ENCODE peak calls at places on chromosomes 2 and 18, in six cellular contexts. X, B, P, G, N and Z are unnamed samples.

GRCh38 chr2:162390801-162391200 is 46.9 kb downstream of the GCA start:
- DNase-seq in X (no peak), B (no peak), P (no peak), G (no peak), N (no peak), Z (no peak)

GRCh38 chr2:25491966-25492532 is 150.3 kb upstream of the DNMT3A start:
- DNase-seq in X (peak; percentile 82), B (no peak), P (no peak), G (peak; percentile 57), N (no peak), Z (no peak)

GRCh38 chr2:45857848-45858520 is 206.5 kb downstream of the PRKCE start:
- DNase-seq in X (no peak), B (no peak), P (no peak), G (no peak), N (no peak), Z (no peak)

GRCh38 chr2:28270456-28271146 is 122.1 kb upstream of the FOSL2 start:
- DNase-seq in X (no peak), B (no peak), P (no peak), G (no peak), N (no peak), Z (no peak)

GRCh38 chr18:58314284-58314683 is 270.3 kb downstream of the NEDD4L start:
- DNase-seq in X (peak; percentile 86), B (peak; percentile 95), P (peak; percentile 58), G (peak; percentile 97), N (no peak), Z (no peak)

GRCh38 chr2:43459455-43459854 is 136.4 kb downstream of the THADA start:
- DNase-seq in X (peak; percentile 88), B (no peak), P (no peak), G (peak; percentile 74), N (no peak), Z (no peak)

GRCh38 chr2:53051157-53051556 is 716.4 kb upstream of the CHAC2 start:
- DNase-seq in X (peak; percentile 37), B (no peak), P (no peak), G (no peak), N (no peak), Z (no peak)

GRCh38 chr2:241507430-241508239 is 749 bp downstream of the STK25 start:
- DNase-seq in X (peak; percentile 45), B (peak; percentile 59), P (peak; percentile 76), G (peak; percentile 79), N (peak; percentile 18), Z (no peak)

GRCh38 chr18:50298443-50299284 is 11.2 kb upstream of the CXXC1 start:
- DNase-seq in X (no peak), B (no peak), P (no peak), G (no peak), N (no peak), Z (no peak)

GRCh38 chr18:43634994-43635393 is 357.7 kb upstream of the SYT4 start:
- DNase-seq in X (no peak), B (no peak), P (no peak), G (no peak), N (no peak), Z (no peak)

GRCh38 chr2:40251146-40251545 is 200.7 kb downstream of the SLC8A1 start:
- DNase-seq in X (peak; percentile 11), B (no peak), P (no peak), G (no peak), N (no peak), Z (no peak)

GRCh38 chr2:150271952-150272351 is 215.5 kb downstream of the RND3 start:
- DNase-seq in X (peak; percentile 93), B (no peak), P (no peak), G (peak; percentile 85), N (no peak), Z (no peak)

GRCh38 chr2:237904806-237905599 is 45.6 kb downstream of the RAMP1 start:
- DNase-seq in X (no peak), B (peak; percentile 51), P (peak; percentile 68), G (peak; percentile 88), N (no peak), Z (no peak)

GRCh38 chr2:219468410-219469185 is 30.1 kb upstream of the GMPPA start:
- DNase-seq in X (no peak), B (no peak), P (no peak), G (no peak), N (no peak), Z (no peak)

GRCh38 chr2:226118471-226119429 is 680.9 kb downstream of the IRS1 start:
- DNase-seq in X (peak; percentile 92), B (peak; percentile 22), P (no peak), G (peak; percentile 94), N (no peak), Z (no peak)

GRCh38 chr2:30026091-30027055 is 105.0 kb upstream of the ALK start:
- DNase-seq in X (peak; percentile 96), B (peak; percentile 55), P (no peak), G (peak; percentile 97), N (no peak), Z (no peak)

GRCh38 chr18:54531402-54532065 is 59.5 kb upstream of the DYNAP start:
- DNase-seq in X (no peak), B (no peak), P (no peak), G (no peak), N (no peak), Z (no peak)

GRCh38 chr2:58594175-58594574 is 353.1 kb upstream of the FANCL start:
- DNase-seq in X (peak; percentile 40), B (no peak), P (no peak), G (peak; percentile 15), N (no peak), Z (no peak)

GRCh38 chr2:188328419-188328818 is 36.7 kb downstream of the GULP1 start:
- DNase-seq in X (no peak), B (no peak), P (no peak), G (no peak), N (no peak), Z (no peak)

GRCh38 chr2:20350105-20350712 is 435 bp downstream of the PUM2 start:
- DNase-seq in X (peak; percentile 32), B (no peak), P (peak; percentile 65), G (no peak), N (no peak), Z (peak; percentile 34)

GRCh38 chr18:8051388-8051787 is 484.3 kb downstream of the PTPRM start:
- DNase-seq in X (no peak), B (no peak), P (no peak), G (no peak), N (no peak), Z (no peak)

GRCh38 chr2:217714268-217714643 is 288.5 kb downstream of the TNS1 start:
- DNase-seq in X (peak; percentile 36), B (peak; percentile 81), P (peak; percentile 64), G (peak; percentile 77), N (no peak), Z (no peak)
- H3K27ac ChIP-seq in X (no peak overlapping the region), B (peak overlapping the region; percentile 55), P (no peak overlapping the region), G (peak overlapping the region; percentile 37), N (no peak overlapping the region), Z (no peak overlapping the region)

DNA sequence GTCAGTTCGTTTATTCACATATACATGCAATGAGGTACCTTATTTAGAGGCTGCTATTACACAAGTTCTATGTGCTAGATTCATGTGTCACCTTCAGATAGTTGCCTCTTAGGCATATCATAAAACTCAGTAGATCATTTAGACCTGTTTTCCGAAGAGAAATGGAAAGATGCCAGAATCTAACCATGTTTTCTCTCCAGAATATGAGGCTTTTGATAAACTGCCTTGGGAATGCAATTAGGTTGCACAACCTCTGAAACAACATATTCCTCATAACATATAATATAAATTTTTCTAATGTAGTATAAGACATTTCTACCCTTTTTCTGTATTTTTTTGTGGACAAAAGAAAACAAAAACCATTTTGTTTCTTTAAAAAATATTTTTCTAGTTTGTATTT is 108.1 kb downstream of the PRPF40A start:
- DNase-seq in X (no peak), B (no peak), P (no peak), G (no peak), N (no peak), Z (no peak)
- H3K4me1 ChIP-seq in X (peaks cover 3% of the 10 kb centered on the region), B (no peaks in the 10 kb centered on the region), P (no peaks in the 10 kb centered on the region), G (peaks cover 34% of the 10 kb centered on the region), N (no peaks in the 10 kb centered on the region), Z (no peaks in the 10 kb centered on the region)

GRCh38 chr2:184444623-184445223 is 153.6 kb upstream of the ZNF804A start:
- DNase-seq in X (no peak), B (no peak), P (no peak), G (no peak), N (no peak), Z (no peak)

GRCh38 chr2:184455616-184456015 is 142.7 kb upstream of the ZNF804A start:
- DNase-seq in X (peak; percentile 6), B (no peak), P (no peak), G (no peak), N (no peak), Z (no peak)

GRCh38 chr2:184444217-184444616 is 154.1 kb upstream of the ZNF804A start:
- DNase-seq in X (peak; percentile 12), B (no peak), P (no peak), G (no peak), N (no peak), Z (no peak)

GRCh38 chr2:184452907-184453306 is 145.4 kb upstream of the ZNF804A start:
- DNase-seq in X (no peak), B (no peak), P (no peak), G (no peak), N (no peak), Z (no peak)

DNA sequence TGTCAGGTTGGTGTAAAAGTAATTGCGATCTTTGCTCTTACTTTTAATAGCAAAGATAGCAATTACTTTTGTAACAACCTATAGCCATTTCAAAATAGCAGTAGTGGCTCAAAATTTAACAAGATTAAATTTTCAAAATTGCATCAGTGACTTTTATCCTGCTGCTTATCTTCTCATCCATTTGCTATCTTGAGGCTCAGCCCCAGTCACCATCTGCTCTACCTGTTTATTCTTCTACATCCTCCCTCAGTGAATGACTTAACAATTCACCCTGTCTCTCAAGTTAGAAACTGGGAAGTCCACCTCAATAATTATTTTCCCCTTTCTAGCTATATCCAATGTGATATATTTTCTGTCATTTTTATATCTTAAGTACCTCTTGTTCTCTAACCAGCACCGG is 148.6 kb upstream of the ZNF804A start:
- DNase-seq in X (no peak), B (no peak), P (no peak), G (no peak), N (no peak), Z (no peak)
- H3K9me3 ChIP-seq in X (no peaks in the 10 kb centered on the region), B (no peaks in the 10 kb centered on the region), P (no peaks in the 10 kb centered on the region), G (no peaks in the 10 kb centered on the region), N (no peaks in the 10 kb centered on the region), Z (no peaks in the 10 kb centered on the region)

GRCh38 chr2:210167227-210167626 is 4.0 kb downstream of the KANSL1L start:
- DNase-seq in X (no peak), B (no peak), P (no peak), G (peak; percentile 32), N (no peak), Z (no peak)
- H3K27ac ChIP-seq in X (no peak overlapping the region), B (peak overlapping the region; percentile 53), P (peak overlapping the region; percentile 53), G (no peak overlapping the region), N (no peak overlapping the region), Z (no peak overlapping the region)

DNA sequence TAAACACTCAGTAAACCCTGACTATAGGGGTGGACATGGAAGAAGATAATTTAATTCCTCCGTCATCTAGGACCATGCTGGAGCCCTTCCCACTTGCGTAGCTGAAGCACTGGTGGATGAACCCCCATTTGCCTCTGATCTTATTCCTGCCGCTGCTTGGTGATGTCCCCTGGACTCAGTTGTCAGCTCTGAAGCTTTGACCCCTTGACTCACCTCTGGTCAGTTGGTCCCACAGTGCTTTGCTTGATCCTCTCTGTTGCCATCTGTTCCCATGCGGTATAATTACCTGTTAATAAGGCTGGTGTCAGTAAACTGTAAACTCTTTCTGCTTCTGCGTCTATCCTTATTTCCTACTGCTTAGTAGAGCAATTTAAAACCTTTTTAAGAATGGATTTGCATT is 126.9 kb downstream of the SPTBN1 start:
- DNase-seq in X (no peak), B (no peak), P (no peak), G (no peak), N (no peak), Z (no peak)
- H3K4me1 ChIP-seq in X (peaks cover 56% of the 10 kb centered on the region), B (peaks cover 39% of the 10 kb centered on the region), P (peaks cover 86% of the 10 kb centered on the region), G (peaks cover 14% of the 10 kb centered on the region), N (peaks cover 100% of the 10 kb centered on the region), Z (peaks cover 89% of the 10 kb centered on the region)

GRCh38 chr18:52131845-52132244 is 208.2 kb upstream of the DCC start:
- DNase-seq in X (no peak), B (no peak), P (no peak), G (no peak), N (no peak), Z (no peak)
- H3K9me3 ChIP-seq in X (peaks cover 5% of the 10 kb centered on the region), B (no peaks in the 10 kb centered on the region), P (no peaks in the 10 kb centered on the region), G (no peaks in the 10 kb centered on the region), N (no peaks in the 10 kb centered on the region), Z (no peaks in the 10 kb centered on the region)